ENCODE peak calls at places on chromosome 7, in ten cellular contexts. One of them, this sample, is unnamed.

GRCh38 chr7:80584778-80585177 is 53.7 kb upstream of the CD36 start:
- DNase-seq in foreskin fibroblast: peak; percentile 84
- DNase-seq in AG04450: no peak
- DNase-seq in SK-N-SH: no peak
- DNase-seq in choroid plexus epithelial cell: peak; percentile 88
- DNase-seq in H1: no peak
- DNase-seq in coronary artery: no peak
- DNase-seq in fibroblast of lung: peak; percentile 44
- DNase-seq in aorta: no peak
- DNase-seq in neural progenitor cell: no peak
- DNase-seq in this sample: peak; percentile 76

GRCh38 chr7:36002900-36003299 is 150.2 kb upstream of the EEPD1 start:
- DNase-seq in foreskin fibroblast: no peak
- DNase-seq in AG04450: no peak
- DNase-seq in SK-N-SH: no peak
- DNase-seq in choroid plexus epithelial cell: no peak
- DNase-seq in H1: no peak
- DNase-seq in coronary artery: no peak
- DNase-seq in fibroblast of lung: no peak
- DNase-seq in aorta: no peak
- DNase-seq in neural progenitor cell: no peak
- DNase-seq in this sample: no peak

GRCh38 chr7:157976406-157976805 is 611.2 kb downstream of the PTPRN2 start:
- DNase-seq in foreskin fibroblast: no peak
- DNase-seq in AG04450: no peak
- DNase-seq in SK-N-SH: no peak
- DNase-seq in choroid plexus epithelial cell: no peak
- DNase-seq in H1: no peak
- DNase-seq in coronary artery: peak; percentile 3
- DNase-seq in fibroblast of lung: no peak
- DNase-seq in aorta: no peak
- DNase-seq in neural progenitor cell: no peak
- DNase-seq in this sample: no peak

GRCh38 chr7:50473531-50473930 is 23.4 kb upstream of the FIGNL1 start:
- DNase-seq in foreskin fibroblast: no peak
- DNase-seq in AG04450: no peak
- DNase-seq in SK-N-SH: no peak
- DNase-seq in choroid plexus epithelial cell: no peak
- DNase-seq in H1: no peak
- DNase-seq in coronary artery: no peak
- DNase-seq in fibroblast of lung: no peak
- DNase-seq in aorta: no peak
- DNase-seq in neural progenitor cell: no peak
- DNase-seq in this sample: no peak

GRCh38 chr7:22952306-22953011 is 61.5 kb downstream of the HYCC1 start:
- DNase-seq in foreskin fibroblast: no peak
- DNase-seq in AG04450: no peak
- DNase-seq in SK-N-SH: no peak
- DNase-seq in choroid plexus epithelial cell: no peak
- DNase-seq in H1: no peak
- DNase-seq in coronary artery: no peak
- DNase-seq in fibroblast of lung: no peak
- DNase-seq in aorta: no peak
- DNase-seq in neural progenitor cell: peak; percentile 35
- DNase-seq in this sample: no peak

GRCh38 chr7:36875794-36876193 is 151.5 kb upstream of the AOAH start:
- DNase-seq in foreskin fibroblast: no peak
- DNase-seq in AG04450: no peak
- DNase-seq in SK-N-SH: no peak
- DNase-seq in choroid plexus epithelial cell: peak; percentile 12
- DNase-seq in H1: peak; percentile 50
- DNase-seq in coronary artery: no peak
- DNase-seq in fibroblast of lung: no peak
- DNase-seq in aorta: no peak
- DNase-seq in neural progenitor cell: peak; percentile 60
- DNase-seq in this sample: no peak

GRCh38 chr7:68246189-68246633 is 1249.6 kb downstream of the TYW1 start:
- DNase-seq in foreskin fibroblast: no peak
- DNase-seq in AG04450: no peak
- DNase-seq in SK-N-SH: no peak
- DNase-seq in choroid plexus epithelial cell: no peak
- DNase-seq in H1: peak; percentile 57
- DNase-seq in coronary artery: no peak
- DNase-seq in fibroblast of lung: no peak
- DNase-seq in aorta: no peak
- DNase-seq in neural progenitor cell: peak; percentile 34
- DNase-seq in this sample: no peak

GRCh38 chr7:116954443-116954838 is 1.1 kb downstream of the ST7 start:
- DNase-seq in foreskin fibroblast: no peak
- DNase-seq in AG04450: no peak
- DNase-seq in SK-N-SH: no peak
- DNase-seq in choroid plexus epithelial cell: no peak
- DNase-seq in H1: no peak
- DNase-seq in coronary artery: no peak
- DNase-seq in fibroblast of lung: no peak
- DNase-seq in aorta: no peak
- DNase-seq in neural progenitor cell: no peak
- DNase-seq in this sample: no peak

GRCh38 chr7:945556-946255 is 8.8 kb downstream of the ADAP1 start:
- DNase-seq in foreskin fibroblast: no peak
- DNase-seq in AG04450: no peak
- DNase-seq in SK-N-SH: no peak
- DNase-seq in choroid plexus epithelial cell: no peak
- DNase-seq in H1: peak; percentile 86
- DNase-seq in coronary artery: no peak
- DNase-seq in fibroblast of lung: no peak
- DNase-seq in aorta: peak; percentile 68
- DNase-seq in neural progenitor cell: no peak
- DNase-seq in this sample: no peak

GRCh38 chr7:947391-948210 is 6.9 kb downstream of the ADAP1 start:
- DNase-seq in foreskin fibroblast: no peak
- DNase-seq in AG04450: no peak
- DNase-seq in SK-N-SH: peak; percentile 38
- DNase-seq in choroid plexus epithelial cell: no peak
- DNase-seq in H1: no peak
- DNase-seq in coronary artery: no peak
- DNase-seq in fibroblast of lung: no peak
- DNase-seq in aorta: peak; percentile 60
- DNase-seq in neural progenitor cell: no peak
- DNase-seq in this sample: no peak

GRCh38 chr7:946256-946996 is 8.1 kb downstream of the ADAP1 start:
- DNase-seq in foreskin fibroblast: no peak
- DNase-seq in AG04450: no peak
- DNase-seq in SK-N-SH: no peak
- DNase-seq in choroid plexus epithelial cell: no peak
- DNase-seq in H1: no peak
- DNase-seq in coronary artery: no peak
- DNase-seq in fibroblast of lung: no peak
- DNase-seq in aorta: peak; percentile 68
- DNase-seq in neural progenitor cell: no peak
- DNase-seq in this sample: no peak

GRCh38 chr7:945147-945555 is 9.3 kb downstream of the ADAP1 start:
- DNase-seq in foreskin fibroblast: no peak
- DNase-seq in AG04450: no peak
- DNase-seq in SK-N-SH: no peak
- DNase-seq in choroid plexus epithelial cell: no peak
- DNase-seq in H1: no peak
- DNase-seq in coronary artery: no peak
- DNase-seq in fibroblast of lung: no peak
- DNase-seq in aorta: peak; percentile 69
- DNase-seq in neural progenitor cell: no peak
- DNase-seq in this sample: no peak

DNA sequence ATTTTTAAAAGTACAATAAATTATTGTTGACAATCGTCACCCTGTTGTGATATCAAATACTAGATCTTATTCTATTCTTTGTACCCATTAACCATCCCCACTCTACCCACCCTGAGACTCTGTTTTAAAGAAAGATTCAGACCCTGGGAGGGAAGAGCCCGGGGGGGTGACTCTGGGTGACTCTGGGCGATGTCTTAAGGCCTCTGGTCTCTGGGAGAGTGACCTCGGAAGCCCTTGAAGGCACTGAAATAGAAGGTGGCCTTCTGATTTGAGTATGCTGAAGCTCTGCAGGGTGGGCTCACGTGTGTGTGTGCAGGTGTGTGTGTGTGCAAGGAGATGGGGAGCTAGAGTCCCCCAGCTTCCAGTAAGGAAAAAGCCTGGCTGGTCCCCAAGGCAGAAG is 9.7 kb downstream of the ADAP1 start:
- DNase-seq in foreskin fibroblast: no peak
- DNase-seq in AG04450: no peak
- DNase-seq in SK-N-SH: no peak
- DNase-seq in choroid plexus epithelial cell: no peak
- DNase-seq in H1: no peak
- DNase-seq in coronary artery: no peak
- DNase-seq in fibroblast of lung: no peak
- DNase-seq in aorta: no peak
- DNase-seq in neural progenitor cell: no peak
- DNase-seq in this sample: no peak
- H3K4me3 ChIP-seq in foreskin fibroblast: no peak overlapping the region
- H3K4me3 ChIP-seq in AG04450: no peak overlapping the region
- H3K4me3 ChIP-seq in SK-N-SH: no peak overlapping the region
- H3K4me3 ChIP-seq in choroid plexus epithelial cell: no peak overlapping the region
- H3K4me3 ChIP-seq in H1: no peak overlapping the region
- H3K4me3 ChIP-seq in coronary artery: no peak overlapping the region
- H3K4me3 ChIP-seq in fibroblast of lung: no peak overlapping the region
- H3K4me3 ChIP-seq in aorta: no peak overlapping the region
- H3K4me3 ChIP-seq in neural progenitor cell: no peak overlapping the region
- H3K4me3 ChIP-seq in this sample: no peak overlapping the region

DNA sequence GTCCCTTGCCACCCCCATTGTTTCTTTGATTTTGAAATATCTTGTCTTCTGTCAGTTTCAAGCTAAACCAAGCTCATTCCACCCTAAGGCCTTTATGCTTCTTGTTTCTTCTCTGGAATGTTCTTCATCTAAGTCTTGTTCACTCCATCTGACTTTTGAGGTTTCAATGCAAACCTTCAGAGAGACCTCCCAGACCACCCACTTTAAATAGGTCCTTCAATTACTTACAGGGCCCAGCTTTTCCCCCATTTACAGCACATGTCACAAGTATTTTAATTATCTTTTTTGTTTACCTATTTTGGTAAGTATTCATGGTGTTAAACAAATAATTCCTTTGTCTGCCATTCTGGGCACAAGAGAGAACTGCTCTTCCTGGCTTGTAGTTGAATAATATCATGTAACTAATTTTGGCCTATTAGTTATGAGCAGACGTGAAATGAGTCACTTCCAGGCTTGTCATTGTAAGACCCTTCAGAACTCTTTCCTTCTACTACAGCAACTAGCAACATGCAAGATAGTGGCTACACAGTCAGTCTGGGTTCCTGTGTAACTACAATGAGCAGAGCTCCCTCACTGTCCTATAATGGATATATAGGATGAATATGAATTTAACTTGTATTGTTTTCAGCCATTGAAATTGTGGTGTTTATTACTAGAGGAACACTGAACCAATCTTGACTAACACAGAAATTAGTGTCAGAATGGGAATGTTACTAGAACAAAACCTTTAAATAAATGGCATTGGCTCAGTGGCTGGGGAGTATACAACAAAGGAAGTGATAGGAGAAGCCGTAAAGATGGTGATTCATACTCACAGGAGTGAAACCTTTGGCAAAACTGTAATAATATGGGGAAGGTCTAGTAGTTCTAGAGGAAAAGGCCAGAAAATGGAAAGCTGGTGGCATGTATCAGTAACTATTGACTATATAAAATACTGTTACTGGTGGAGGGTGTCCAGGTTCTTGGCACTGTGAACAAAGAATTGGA is 2.8 kb upstream of the MTPN start:
- DNase-seq in foreskin fibroblast: peak; percentile 57
- DNase-seq in AG04450: no peak
- DNase-seq in SK-N-SH: no peak
- DNase-seq in choroid plexus epithelial cell: peak; percentile 42
- DNase-seq in H1: no peak
- DNase-seq in coronary artery: no peak
- DNase-seq in fibroblast of lung: peak; percentile 26
- DNase-seq in aorta: no peak
- DNase-seq in neural progenitor cell: no peak
- DNase-seq in this sample: no peak
- H3K4me3 ChIP-seq in foreskin fibroblast: no peak overlapping the region
- H3K4me3 ChIP-seq in AG04450: no peak overlapping the region
- H3K4me3 ChIP-seq in SK-N-SH: peak overlapping the region; percentile 10
- H3K4me3 ChIP-seq in choroid plexus epithelial cell: no peak overlapping the region
- H3K4me3 ChIP-seq in H1: no peak overlapping the region
- H3K4me3 ChIP-seq in coronary artery: peak overlapping the region; percentile 24
- H3K4me3 ChIP-seq in fibroblast of lung: no peak overlapping the region
- H3K4me3 ChIP-seq in aorta: no peak overlapping the region
- H3K4me3 ChIP-seq in neural progenitor cell: no peak overlapping the region
- H3K4me3 ChIP-seq in this sample: no peak overlapping the region

GRCh38 chr7:137801003-137801402 is 45.8 kb downstream of the DGKI start:
- DNase-seq in foreskin fibroblast: peak; percentile 76
- DNase-seq in AG04450: no peak
- DNase-seq in SK-N-SH: no peak
- DNase-seq in choroid plexus epithelial cell: peak; percentile 46
- DNase-seq in H1: no peak
- DNase-seq in coronary artery: no peak
- DNase-seq in fibroblast of lung: peak; percentile 23
- DNase-seq in aorta: no peak
- DNase-seq in neural progenitor cell: no peak
- DNase-seq in this sample: no peak

GRCh38 chr7:137810248-137810647 is 36.5 kb downstream of the DGKI start:
- DNase-seq in foreskin fibroblast: no peak
- DNase-seq in AG04450: no peak
- DNase-seq in SK-N-SH: no peak
- DNase-seq in choroid plexus epithelial cell: no peak
- DNase-seq in H1: no peak
- DNase-seq in coronary artery: no peak
- DNase-seq in fibroblast of lung: no peak
- DNase-seq in aorta: no peak
- DNase-seq in neural progenitor cell: no peak
- DNase-seq in this sample: no peak

DNA sequence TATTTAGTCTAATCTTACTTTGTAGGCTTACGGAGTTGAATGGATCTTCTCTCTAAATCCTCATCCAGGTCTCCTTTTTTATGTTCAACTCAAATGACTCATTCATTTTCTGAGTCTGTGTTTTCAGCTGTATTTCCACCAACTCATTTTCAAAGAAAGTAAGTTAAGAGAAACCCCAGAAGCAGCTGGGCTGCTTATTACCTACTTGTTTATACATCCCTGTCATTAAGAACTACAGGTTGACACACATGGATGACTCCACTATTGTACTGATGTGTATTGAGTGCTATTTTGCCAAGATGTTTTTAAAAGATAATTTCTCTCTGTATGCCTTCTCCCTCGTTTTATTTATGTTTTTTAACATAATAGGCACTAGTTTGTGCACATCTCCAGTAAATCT is 42.0 kb downstream of the DGKI start:
- DNase-seq in foreskin fibroblast: peak; percentile 10
- DNase-seq in AG04450: no peak
- DNase-seq in SK-N-SH: no peak
- DNase-seq in choroid plexus epithelial cell: no peak
- DNase-seq in H1: no peak
- DNase-seq in coronary artery: no peak
- DNase-seq in fibroblast of lung: no peak
- DNase-seq in aorta: no peak
- DNase-seq in neural progenitor cell: no peak
- DNase-seq in this sample: no peak
- H3K4me3 ChIP-seq in foreskin fibroblast: no peak overlapping the region
- H3K4me3 ChIP-seq in AG04450: no peak overlapping the region
- H3K4me3 ChIP-seq in SK-N-SH: no peak overlapping the region
- H3K4me3 ChIP-seq in choroid plexus epithelial cell: no peak overlapping the region
- H3K4me3 ChIP-seq in H1: no peak overlapping the region
- H3K4me3 ChIP-seq in coronary artery: no peak overlapping the region
- H3K4me3 ChIP-seq in fibroblast of lung: no peak overlapping the region
- H3K4me3 ChIP-seq in aorta: no peak overlapping the region
- H3K4me3 ChIP-seq in neural progenitor cell: no peak overlapping the region
- H3K4me3 ChIP-seq in this sample: no peak overlapping the region

DNA sequence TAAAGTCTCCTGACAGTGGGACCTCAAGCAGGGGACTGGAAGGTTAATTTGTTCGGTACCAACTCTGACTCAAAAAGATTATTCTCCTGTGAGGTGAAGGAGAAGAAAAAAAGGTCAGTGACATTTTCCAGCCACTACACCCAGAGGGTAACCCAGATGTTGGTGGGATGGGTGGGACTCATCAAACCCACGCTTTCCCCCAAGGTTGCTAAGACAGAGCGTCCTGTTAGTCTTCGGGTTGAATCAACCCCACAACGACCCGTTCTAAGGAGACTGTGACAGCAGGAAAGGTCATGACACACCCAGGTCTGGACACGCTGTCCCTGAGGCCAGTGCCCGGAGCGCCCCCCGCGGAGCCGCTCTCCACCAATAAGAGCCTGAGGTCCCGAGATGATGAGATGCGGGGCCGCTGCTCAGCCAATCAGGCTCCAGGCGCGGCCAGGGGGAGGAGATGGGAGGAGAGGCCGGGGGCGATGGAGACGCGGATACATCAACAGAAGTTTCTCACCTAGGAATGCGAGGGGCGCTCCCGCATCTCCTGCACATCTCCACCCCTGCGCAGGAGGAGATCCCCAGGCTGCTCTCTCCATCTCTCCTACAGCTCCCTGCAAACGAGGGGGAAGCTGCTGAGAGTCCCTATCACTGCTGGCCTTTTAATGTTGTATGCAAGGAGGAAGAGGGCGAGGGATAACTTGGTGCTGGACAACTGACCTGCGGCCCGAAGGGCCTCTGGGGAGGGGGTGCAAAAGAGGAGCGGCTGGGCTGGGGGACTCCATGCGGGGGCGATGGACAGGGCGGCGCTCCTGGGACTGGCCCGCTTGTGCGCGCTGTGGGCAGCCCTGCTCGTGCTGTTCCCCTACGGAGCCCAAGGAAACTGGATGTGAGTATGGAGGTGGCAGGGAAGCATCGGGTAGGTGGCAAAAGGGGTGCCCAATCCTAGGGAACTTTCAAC is at the start of gene WNT16:
- DNase-seq in foreskin fibroblast: peak; percentile 44
- DNase-seq in AG04450: no peak
- DNase-seq in SK-N-SH: peak; percentile 92
- DNase-seq in choroid plexus epithelial cell: peak; percentile 41
- DNase-seq in H1: peak; percentile 84
- DNase-seq in coronary artery: no peak
- DNase-seq in fibroblast of lung: no peak
- DNase-seq in aorta: no peak
- DNase-seq in neural progenitor cell: peak; percentile 74
- DNase-seq in this sample: no peak
- H3K4me3 ChIP-seq in foreskin fibroblast: peak within 1 kb of the TSS; percentile 53
- H3K4me3 ChIP-seq in AG04450: peak within 1 kb of the TSS; percentile 63
- H3K4me3 ChIP-seq in SK-N-SH: peak within 1 kb of the TSS; percentile 66
- H3K4me3 ChIP-seq in choroid plexus epithelial cell: peak within 1 kb of the TSS; percentile 62
- H3K4me3 ChIP-seq in H1: peak within 1 kb of the TSS; percentile 66
- H3K4me3 ChIP-seq in coronary artery: peak within 1 kb of the TSS; percentile 67
- H3K4me3 ChIP-seq in fibroblast of lung: peak within 1 kb of the TSS; percentile 65
- H3K4me3 ChIP-seq in aorta: no peak within 1 kb of the TSS
- H3K4me3 ChIP-seq in neural progenitor cell: peak within 1 kb of the TSS; percentile 50
- H3K4me3 ChIP-seq in this sample: peak within 1 kb of the TSS; percentile 57